ENCODE peak calls at places on chromosomes 3 and 15, in four cellular contexts. X is left ventricle myocardium inferior, R is HCT116, G is testis. L is an unnamed sample.

GRCh38 chr15:71044006-71044405 is 71.3 kb upstream of the THSD4 start:
- DNase-seq in G (no peak), X (no peak), R (no peak), L (no peak)

GRCh38 chr3:96700322-96701315 is 113.8 kb upstream of the EPHA6 start:
- DNase-seq in G (no peak), R (no peak), X (no peak), L (no peak)

GRCh38 chr3:5806192-5806591 is 618.7 kb downstream of the EDEM1 start:
- DNase-seq in G (peak; percentile 31), X (no peak), R (no peak), L (no peak)

GRCh38 chr3:103082501-103082900 is 647.7 kb downstream of the ZPLD1 start:
- DNase-seq in X (no peak), G (no peak), R (no peak), L (no peak)

GRCh38 chr15:99006146-99006545 is 1.4 kb downstream of the PGPEP1L start:
- DNase-seq in G (no peak), X (no peak), R (no peak), L (no peak)

GRCh38 chr3:109178701-109179100 is 42.2 kb downstream of the C3orf85 start:
- DNase-seq in G (no peak), X (no peak), R (no peak), L (no peak)

GRCh38 chr3:18447720-18448119 is 22.6 kb upstream of the SATB1 start:
- DNase-seq in G (no peak), R (no peak), X (no peak), L (no peak)

GRCh38 chr3:167084566-167084965 is 295.5 kb downstream of the ZBBX start:
- DNase-seq in X (no peak), R (no peak), G (no peak), L (no peak)

GRCh38 chr3:45852828-45853227 is 10.9 kb upstream of the LZTFL1 start:
- DNase-seq in R (no peak), X (no peak), G (no peak), L (no peak)

GRCh38 chr3:191235331-191236314 is 36.6 kb downstream of the OSTN start:
- DNase-seq in X (no peak), G (no peak), R (no peak), L (no peak)

GRCh38 chr15:55770808-55771207 is 27.9 kb upstream of the PRTG start:
- DNase-seq in X (no peak), G (no peak), R (no peak), L (no peak)

GRCh38 chr15:80106051-80106450 is 46.6 kb downstream of the ZFAND6 start:
- DNase-seq in G (no peak), R (no peak), X (no peak), L (no peak)

GRCh38 chr3:189157232-189158007 is 14.4 kb upstream of the TPRG1 start:
- DNase-seq in R (no peak), G (no peak), X (no peak), L (no peak)

GRCh38 chr3:170867143-170867542 is 2.9 kb downstream of the RPL22L1 start:
- DNase-seq in R (no peak), G (no peak), X (no peak), L (no peak)

GRCh38 chr3:170869645-170870593 is at the start of gene RPL22L1:
- DNase-seq in G (peak; percentile 97), R (peak; percentile 91), X (peak; percentile 93), L (peak; percentile 77)

GRCh38 chr3:170869240-170869592 is 779 bp downstream of the RPL22L1 start:
- DNase-seq in X (no peak), R (no peak), G (no peak), L (no peak)

GRCh38 chr3:170867552-170867951 is 2.4 kb downstream of the RPL22L1 start:
- DNase-seq in G (no peak), R (no peak), X (no peak), L (no peak)

DNA sequence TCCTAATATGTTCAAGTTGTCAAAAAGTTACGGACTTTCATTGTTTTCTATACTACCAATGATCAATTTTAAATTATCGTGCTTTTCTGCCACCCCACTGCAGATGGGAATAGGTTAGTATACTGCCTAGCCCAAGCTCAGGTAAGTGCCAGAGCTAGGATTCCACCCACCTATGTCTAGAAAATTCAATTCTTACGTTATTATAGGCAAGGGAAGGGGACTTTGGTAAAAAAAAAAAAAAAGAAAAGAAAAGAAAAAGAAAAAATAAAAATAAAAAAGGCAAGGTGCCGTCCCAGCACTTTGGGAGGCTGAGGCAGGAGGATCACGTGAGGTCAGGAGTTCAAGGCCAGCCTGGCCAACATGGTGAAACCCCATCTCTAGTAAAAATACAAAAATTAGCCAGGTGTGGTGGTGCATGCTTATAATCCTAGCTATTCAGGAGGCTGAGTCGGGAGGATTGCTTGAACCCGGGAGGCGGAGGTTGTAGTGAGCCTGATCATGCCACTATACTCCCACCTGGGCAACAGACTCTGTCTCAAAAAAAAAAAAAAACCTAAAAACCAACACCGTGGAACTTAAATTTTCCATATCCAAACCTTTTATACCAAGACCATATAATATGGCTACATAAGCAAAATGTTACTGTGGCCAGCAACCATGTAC is 1.3 kb downstream of the RPL22L1 start:
- DNase-seq in G (no peak), R (no peak), X (no peak), L (no peak)
- H3K4me3 ChIP-seq in G (peak overlapping the region; percentile 79), R (peak overlapping the region; percentile 79), X (peak overlapping the region; percentile 84), L (peak overlapping the region; percentile 68)

DNA sequence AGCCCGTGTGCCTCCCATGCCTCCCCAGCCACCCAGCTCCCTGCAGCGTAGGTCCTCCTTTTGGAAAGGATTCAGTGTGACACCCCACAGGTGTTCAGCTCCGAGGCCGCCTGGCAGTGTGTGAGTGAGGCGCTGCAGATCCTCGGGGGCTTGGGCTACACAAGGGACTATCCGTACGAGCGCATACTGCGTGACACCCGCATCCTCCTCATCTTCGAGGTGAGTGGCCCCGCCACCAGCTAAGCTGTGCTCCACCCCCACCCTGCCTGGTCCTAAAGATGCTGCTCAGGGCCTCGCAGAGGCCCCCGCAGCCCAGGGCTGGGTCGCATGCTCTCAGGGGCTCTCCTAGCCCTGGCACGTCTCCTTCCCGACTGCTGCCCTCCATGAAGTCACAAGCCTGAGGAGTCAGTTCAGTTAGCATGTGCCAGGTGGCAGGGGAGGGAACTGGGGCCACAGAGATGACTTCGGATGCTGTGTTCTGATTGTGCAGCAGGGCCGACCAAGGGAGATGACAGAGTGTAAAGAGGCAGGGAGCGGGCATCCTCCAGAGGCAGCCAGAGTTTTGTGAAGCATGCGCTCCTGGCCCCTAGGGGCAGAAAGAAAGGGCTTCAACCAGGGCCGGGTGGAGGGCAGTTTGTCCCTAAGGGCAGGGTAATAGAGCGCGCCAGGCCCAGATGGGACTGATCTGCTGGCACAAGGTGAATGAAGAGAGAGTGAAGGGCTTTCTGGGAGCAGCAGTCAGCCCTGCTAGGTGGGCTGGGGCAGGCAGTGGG is 26.8 kb downstream of the ACAD9 start:
- DNase-seq in X (no peak), R (no peak), G (no peak), L (no peak)
- H3K36me3 ChIP-seq in X (peaks cover 97% of the 10 kb centered on the region), R (peaks cover 57% of the 10 kb centered on the region), G (no peaks in the 10 kb centered on the region), L (peaks cover 1% of the 10 kb centered on the region)

DNA sequence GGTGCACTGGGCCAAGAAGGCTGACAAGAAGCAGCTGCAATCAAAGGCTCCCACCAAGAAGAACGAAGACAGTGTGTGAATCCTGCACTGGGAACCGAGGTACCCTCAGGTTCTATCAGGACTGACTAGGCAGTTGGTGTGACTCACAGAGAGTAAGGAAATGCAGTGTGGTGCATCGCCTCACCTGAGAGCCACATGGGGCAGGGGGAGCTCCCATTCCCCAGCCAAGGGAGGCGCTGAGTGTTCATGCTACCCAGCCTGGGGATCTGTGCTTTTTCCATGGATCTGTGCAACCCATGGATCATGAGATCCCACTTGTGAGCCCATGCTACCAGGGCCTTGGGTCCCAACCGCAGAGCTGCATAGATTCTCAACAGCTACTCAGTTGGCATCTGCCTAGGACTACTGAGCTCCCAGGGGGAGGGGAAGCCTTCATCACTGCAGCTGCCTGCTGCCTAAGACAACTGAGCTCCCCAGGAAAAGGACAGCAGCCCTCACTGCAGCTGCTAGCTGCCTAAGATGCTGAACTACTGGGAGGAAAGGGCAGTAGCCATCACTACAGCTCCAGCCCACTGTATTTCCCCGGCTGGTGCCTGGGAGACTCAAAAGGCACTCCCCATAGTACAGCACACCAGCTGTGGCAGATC is 6.9 kb upstream of the PLSCR2 start:
- DNase-seq in R (no peak), G (no peak), X (no peak), L (no peak)
- TF ChIP-seq CTCF in R (no peak), G (no peak), X (no peak), L (no peak)

DNA sequence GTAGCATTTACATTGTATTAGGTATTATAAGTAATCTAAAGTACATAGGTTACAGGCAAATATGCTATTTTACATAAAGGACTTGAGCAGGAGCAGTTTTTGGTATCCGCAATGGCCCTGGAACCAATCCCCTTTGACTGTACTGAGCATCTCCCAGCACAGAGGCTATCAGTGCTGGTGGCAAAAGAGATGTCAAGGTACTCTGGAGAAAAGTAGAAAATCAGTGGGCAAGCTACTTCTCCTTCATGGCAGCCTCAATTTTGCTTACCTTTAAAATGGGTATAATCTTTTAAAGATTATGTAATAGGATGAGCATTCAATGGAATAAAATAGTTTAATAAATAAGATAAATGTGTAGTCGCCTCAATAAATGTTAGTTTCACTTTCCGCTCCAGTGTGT is 56.7 kb upstream of the LMCD1 start:
- DNase-seq in R (no peak), G (no peak), X (no peak), L (no peak)
- H3K4me3 ChIP-seq in R (no peak overlapping the region), G (no peak overlapping the region), X (no peak overlapping the region), L (no peak overlapping the region)

DNA sequence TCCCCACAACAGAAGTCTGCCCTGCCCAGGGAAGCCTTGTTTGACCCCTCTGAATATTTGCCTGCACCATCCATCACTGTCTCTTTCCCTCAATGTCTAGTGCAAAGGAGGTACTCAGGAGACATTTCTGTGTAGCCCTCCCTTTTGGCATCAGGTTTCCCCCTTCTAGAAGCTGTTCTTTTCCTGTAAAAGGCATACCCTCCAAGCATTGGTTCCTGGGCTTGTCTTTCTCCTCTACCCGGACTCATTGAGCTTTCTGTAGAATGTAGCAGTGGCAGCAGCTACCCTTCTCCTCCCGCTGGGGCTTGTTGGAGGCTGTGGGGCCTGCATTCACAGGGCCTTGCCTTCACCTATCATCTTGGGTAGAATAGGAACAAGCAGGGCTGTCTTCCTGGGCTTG is 63.5 kb downstream of the CTDSPL start:
- DNase-seq in G (no peak), R (no peak), X (no peak), L (no peak)
- H3K36me3 ChIP-seq in G (no peaks in the 10 kb centered on the region), R (no peaks in the 10 kb centered on the region), X (peaks cover 3% of the 10 kb centered on the region), L (no peaks in the 10 kb centered on the region)

GRCh38 chr15:69609176-69609575 is 156.6 kb downstream of the RPLP1 start:
- DNase-seq in X (no peak), R (no peak), G (no peak), L (peak; percentile 32)

GRCh38 chr15:69610858-69611257 is 158.2 kb downstream of the RPLP1 start:
- DNase-seq in X (no peak), R (no peak), G (no peak), L (no peak)

GRCh38 chr15:69608661-69609060 is 156.0 kb downstream of the RPLP1 start:
- DNase-seq in R (no peak), G (no peak), X (no peak), L (no peak)

GRCh38 chr15:69609776-69610175 is 157.2 kb downstream of the RPLP1 start:
- DNase-seq in X (no peak), R (no peak), G (no peak), L (no peak)

DNA sequence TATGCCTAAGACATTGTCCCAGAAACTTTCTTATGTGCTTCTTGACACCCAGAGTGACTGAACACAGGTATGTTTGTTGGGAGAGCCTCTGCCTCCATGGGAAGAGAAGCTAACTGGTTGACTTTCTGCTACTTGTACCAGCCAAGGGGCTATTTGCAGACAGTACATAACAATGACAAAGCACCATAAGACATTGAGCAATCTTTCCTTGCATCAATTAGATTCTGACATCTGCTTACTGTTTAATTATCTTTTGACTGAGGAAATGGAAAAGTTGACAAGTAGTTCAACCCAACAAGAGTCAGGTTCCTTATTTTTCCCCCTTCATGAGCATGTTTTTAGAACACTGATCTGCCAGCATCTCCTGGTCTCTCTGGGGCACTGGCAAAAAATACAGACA is 157.6 kb downstream of the RPLP1 start:
- DNase-seq in R (no peak), G (no peak), X (no peak), L (no peak)
- TF ChIP-seq CTCF in R (no peak), G (no peak), X (no peak), L (no peak)

GRCh38 chr15:77507151-77507847 is 86.6 kb downstream of the HMG20A start:
- DNase-seq in G (peak; percentile 72), X (peak; percentile 75), R (no peak), L (no peak)
- H3K4me3 ChIP-seq in G (no peak overlapping the region), X (peak overlapping the region; percentile 41), R (no peak overlapping the region), L (no peak overlapping the region)

L was measured in kidney epithelial cell.